ENCODE peak calls at places on chromosomes 12 and 14, in six cellular contexts. E is AG09309, P is SIG-M5, C is fibroblast of lung, S is GM20000, J is cardiac fibroblast. Q is an unnamed sample.

GRCh38 chr12:47707905-47708543 is 2.2 kb upstream of the RPAP3 start:
- DNase-seq in J (no peak), S (no peak), P (no peak), C (no peak), E (no peak), Q (no peak)

GRCh38 chr12:105279460-105280056 is 43.6 kb upstream of the APPL2 start:
- DNase-seq in E (no peak), P (no peak), J (peak; percentile 52), S (peak; percentile 35), C (peak; percentile 38), Q (no peak)

GRCh38 chr12:58732894-58733293 is 187.4 kb downstream of the LRIG3 start:
- DNase-seq in S (no peak), J (peak; percentile 29), E (no peak), P (no peak), C (no peak), Q (no peak)

GRCh38 chr14:67919259-67919658 is 99.7 kb downstream of the RAD51B start:
- DNase-seq in P (no peak), S (no peak), J (peak; percentile 41), C (no peak), E (no peak), Q (no peak)

GRCh38 chr14:98698341-98698740 is 573.7 kb downstream of the BCL11B start:
- DNase-seq in C (no peak), P (no peak), S (no peak), E (no peak), J (no peak), Q (no peak)

GRCh38 chr14:90593254-90594040 is 196.6 kb downstream of the CALM1 start:
- DNase-seq in J (no peak), P (no peak), E (no peak), C (no peak), S (no peak), Q (no peak)

GRCh38 chr12:24901975-24902461 is 46.9 kb downstream of the BCAT1 start:
- DNase-seq in P (no peak), E (no peak), S (peak; percentile 57), C (no peak), J (no peak), Q (no peak)

GRCh38 chr12:128637616-128638606 is 185.8 kb downstream of the SLC15A4 start:
- DNase-seq in C (no peak), P (no peak), E (no peak), J (no peak), S (peak; percentile 32), Q (no peak)

GRCh38 chr14:101862177-101862576 is 100.7 kb downstream of the PPP2R5C start:
- DNase-seq in J (peak; percentile 37), C (peak; percentile 8), E (peak; percentile 18), S (no peak), P (no peak), Q (no peak)

GRCh38 chr14:55388160-55388559 is 23.5 kb downstream of the ATG14 start:
- DNase-seq in J (no peak), S (no peak), C (peak; percentile 49), P (no peak), E (peak; percentile 45), Q (no peak)

GRCh38 chr14:61322011-61322798 is 826 bp downstream of the PRKCH start:
- DNase-seq in J (no peak), C (no peak), E (no peak), P (no peak), S (no peak), Q (peak; percentile 24)

GRCh38 chr14:69260246-69260978 is 454 bp downstream of the GALNT16 start:
- DNase-seq in P (no peak), S (peak; percentile 62), J (peak; percentile 19), C (peak; percentile 25), E (no peak), Q (no peak)

GRCh38 chr12:16155938-16156337 is 121.5 kb downstream of the SLC15A5 start:
- DNase-seq in E (no peak), C (no peak), P (no peak), S (no peak), J (no peak), Q (no peak)

GRCh38 chr14:102909911-102910310 is 12.6 kb upstream of the AMN start:
- DNase-seq in P (no peak), S (no peak), C (no peak), E (no peak), J (no peak), Q (no peak)

GRCh38 chr12:118238888-118239287 is 103.0 kb downstream of the PEBP1 start:
- DNase-seq in P (no peak), J (no peak), C (no peak), E (no peak), S (peak; percentile 20), Q (no peak)

GRCh38 chr12:6821674-6822433 is at the start of gene GPR162:
- DNase-seq in E (no peak), S (no peak), J (peak; percentile 72), P (no peak), C (peak; percentile 61), Q (no peak)

GRCh38 chr12:2266666-2267623 is 214.2 kb downstream of the CACNA1C start:
- DNase-seq in C (no peak), E (no peak), S (no peak), J (no peak), P (no peak), Q (no peak)

GRCh38 chr12:27865421-27865820 is 85.4 kb upstream of the MANSC4 start:
- DNase-seq in J (peak; percentile 77), C (peak; percentile 93), P (no peak), S (no peak), E (peak; percentile 86), Q (no peak)

Q was measured in T-helper 17 cell.